ENCODE peak calls at places on chromosome 20, in four cellular contexts. D, X, G and H are unnamed samples.
A peak's percentile ranks its signal among the peaks of the same experiment; 100 is the strongest.

GRCh38 chr20:52684911-52685310 is 287.2 kb upstream of the TSHZ2 start:
- DNase-seq in D (no peak), X (no peak), G (no peak), H (peak; percentile 2)

GRCh38 chr20:46605978-46606816 is 45.1 kb downstream of the SLC13A3 start:
- DNase-seq in D (no peak), X (no peak), G (no peak), H (no peak)

GRCh38 chr20:43917380-43917779 is 2.7 kb downstream of the TOX2 start:
- DNase-seq in D (no peak), X (no peak), G (no peak), H (no peak)

GRCh38 chr20:51163996-51164600 is 141.2 kb upstream of the KCNG1 start:
- DNase-seq in D (no peak), X (no peak), G (no peak), H (no peak)

GRCh38 chr20:49569403-49570115 is 1.6 kb upstream of the PTGIS start:
- DNase-seq in D (no peak), X (no peak), G (peak; percentile 52), H (no peak)

GRCh38 chr20:35871311-35871771 is 83.0 kb downstream of the SCAND1 start:
- DNase-seq in D (no peak), X (no peak), G (peak; percentile 58), H (peak; percentile 45)

GRCh38 chr20:10557685-10558084 is 116.1 kb downstream of the JAG1 start:
- DNase-seq in D (no peak), X (no peak), G (peak; percentile 24), H (no peak)

GRCh38 chr20:35511814-35512420 is 17.5 kb downstream of the C20orf173 start:
- DNase-seq in D (no peak), X (no peak), G (peak; percentile 35), H (peak; percentile 42)

GRCh38 chr20:22770240-22770800 is 185.9 kb upstream of the FOXA2 start:
- DNase-seq in D (no peak), X (no peak), G (no peak), H (no peak)

GRCh38 chr20:59723108-59723500 is 118.8 kb downstream of the PHACTR3 start:
- DNase-seq in D (no peak), X (no peak), G (no peak), H (peak; percentile 7)

GRCh38 chr20:49792006-49792405 is 20.6 kb upstream of the SLC9A8 start:
- DNase-seq in D (no peak), X (no peak), G (no peak), H (no peak)

GRCh38 chr20:10662151-10662550 is 11.6 kb downstream of the JAG1 start:
- DNase-seq in D (no peak), X (no peak), G (no peak), H (no peak)

GRCh38 chr20:49505518-49505917 is 23.1 kb upstream of the KCNB1 start:
- DNase-seq in D (no peak), X (no peak), G (peak; percentile 67), H (peak; percentile 47)

GRCh38 chr20:56808732-56809131 is 179.6 kb downstream of the TFAP2C start:
- DNase-seq in D (no peak), X (no peak), G (no peak), H (no peak)

GRCh38 chr20:47118201-47118600 is 223.6 kb downstream of the EYA2 start:
- DNase-seq in D (no peak), X (no peak), G (no peak), H (no peak)

DNA sequence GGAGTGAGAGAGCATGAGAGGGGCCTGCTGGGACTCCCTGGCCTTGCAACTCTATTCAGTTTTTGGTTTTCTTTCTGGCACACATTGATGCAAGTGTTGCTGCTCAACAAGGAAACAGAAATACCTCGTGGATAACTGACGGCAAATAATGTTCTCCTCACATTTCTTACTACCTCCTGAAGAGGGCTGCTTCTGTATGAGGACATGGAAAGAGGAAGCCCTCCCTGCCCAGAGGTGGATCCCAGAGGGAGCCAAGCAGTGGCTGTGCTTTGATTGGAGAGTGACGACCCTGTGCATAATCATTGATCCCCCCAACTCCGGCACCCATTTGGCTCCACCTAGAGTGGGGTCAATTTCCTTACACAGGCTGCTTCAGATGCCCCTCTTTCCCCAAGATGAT is 34.6 kb upstream of the SCP2D1 start:
- DNase-seq in D (no peak), X (no peak), G (no peak), H (no peak)
- TF ChIP-seq CTCF in D (no peak), X (no peak), G (no peak), H (no peak)

DNA sequence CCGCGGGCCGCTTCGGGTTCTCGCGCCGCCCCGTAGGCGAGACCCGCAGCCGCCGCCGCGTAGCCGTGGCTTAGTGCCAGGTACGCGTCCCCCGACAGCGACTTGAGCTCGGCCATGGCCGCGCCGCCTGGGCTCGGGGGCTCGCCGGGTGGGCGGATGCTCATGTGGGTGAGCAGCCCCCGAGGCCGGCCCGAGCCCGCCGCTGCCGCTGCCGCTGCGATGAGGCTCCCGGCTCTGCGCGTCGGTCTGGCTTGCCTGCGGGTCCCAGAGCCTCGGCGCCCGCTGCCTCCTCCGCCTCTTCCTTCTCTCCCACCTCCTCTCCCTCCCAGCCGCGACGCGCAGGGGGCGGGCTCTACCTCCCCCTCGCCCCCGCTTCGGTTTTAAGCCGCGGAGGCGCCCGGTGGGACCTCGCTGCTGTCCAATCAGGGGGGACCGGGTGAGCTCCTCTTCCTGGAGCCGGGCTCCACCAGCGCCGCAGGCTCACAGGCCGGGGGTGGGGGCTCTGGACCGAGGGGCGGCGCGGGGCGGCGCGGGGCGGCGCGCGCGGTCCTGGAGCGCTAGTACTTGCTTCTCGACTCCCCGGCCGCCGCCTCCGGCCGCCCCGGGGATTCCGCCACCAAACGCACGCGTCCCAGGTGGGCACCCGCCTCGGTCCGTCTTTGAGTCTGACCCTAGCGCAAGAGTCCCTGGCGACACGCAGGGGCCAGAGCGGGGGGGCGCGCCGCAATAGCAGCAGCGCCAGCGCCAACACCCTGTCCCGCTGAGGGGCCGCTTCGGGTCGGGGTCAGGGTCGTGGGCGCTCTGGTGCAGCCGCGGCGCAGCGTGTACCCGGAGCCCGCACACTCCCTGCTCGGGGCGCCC is at the start of gene BHLHE23:
- DNase-seq in D (no peak), X (no peak), G (no peak), H (no peak)
- H3K4me3 ChIP-seq in D (no peak within 1 kb of the TSS), X (peak within 1 kb of the TSS; percentile 26), G (no peak within 1 kb of the TSS), H (no peak within 1 kb of the TSS)

DNA sequence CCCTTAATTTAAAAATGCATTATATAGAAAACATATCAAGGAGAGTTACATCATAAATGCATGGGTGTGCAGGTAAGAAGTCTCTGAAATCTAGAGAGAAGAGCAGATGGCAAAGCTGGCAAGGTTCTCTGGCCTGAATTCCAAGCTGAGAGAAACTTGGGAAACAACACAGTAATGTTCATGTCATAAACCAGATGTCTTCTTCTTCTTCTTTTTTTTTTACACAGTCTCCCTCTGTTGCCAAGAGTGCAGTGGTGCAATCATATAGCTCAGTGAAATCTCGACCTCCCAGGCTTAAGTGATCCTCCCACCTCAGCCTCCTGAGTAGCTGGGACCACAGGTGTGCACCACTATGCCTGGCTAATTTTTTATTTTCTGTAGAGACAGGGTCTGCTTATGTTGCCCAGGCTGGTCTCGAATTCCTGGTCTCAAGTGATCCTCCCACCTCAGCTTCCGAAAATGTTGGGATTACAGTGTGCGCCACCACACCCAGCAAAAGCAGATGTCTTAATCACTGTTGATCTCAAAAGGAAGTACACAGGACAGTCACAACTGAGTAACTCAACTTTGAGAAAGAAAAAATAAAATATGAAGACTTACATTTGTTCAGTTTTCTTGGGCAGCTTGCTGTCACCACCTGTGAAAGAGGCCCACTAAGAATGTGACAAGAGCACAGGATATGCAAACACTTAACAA is 77.3 kb downstream of the DNAAF9 start:
- DNase-seq in D (no peak), X (no peak), G (no peak), H (peak; percentile 88)
- TF ChIP-seq CTCF in D (peak; percentile 32), X (no peak), G (no peak), H (peak; percentile 36)

GRCh38 chr20:37389844-37390275 is 43.9 kb downstream of the SRC start:
- DNase-seq in D (no peak), X (no peak), G (no peak), H (no peak)

GRCh38 chr20:37390503-37390890 is 44.6 kb downstream of the SRC start:
- DNase-seq in D (no peak), X (no peak), G (no peak), H (no peak)

GRCh38 chr20:37389241-37389747 is 43.4 kb downstream of the SRC start:
- DNase-seq in D (no peak), X (no peak), G (no peak), H (no peak)

GRCh38 chr20:37387519-37388269 is 41.8 kb downstream of the SRC start:
- DNase-seq in D (no peak), X (no peak), G (no peak), H (no peak)

GRCh38 chr20:37388831-37389230 is 42.9 kb downstream of the SRC start:
- DNase-seq in D (no peak), X (no peak), G (no peak), H (no peak)
- H3K4me3 ChIP-seq in D (no peak overlapping the region), X (no peak overlapping the region), G (no peak overlapping the region), H (no peak overlapping the region)

DNA sequence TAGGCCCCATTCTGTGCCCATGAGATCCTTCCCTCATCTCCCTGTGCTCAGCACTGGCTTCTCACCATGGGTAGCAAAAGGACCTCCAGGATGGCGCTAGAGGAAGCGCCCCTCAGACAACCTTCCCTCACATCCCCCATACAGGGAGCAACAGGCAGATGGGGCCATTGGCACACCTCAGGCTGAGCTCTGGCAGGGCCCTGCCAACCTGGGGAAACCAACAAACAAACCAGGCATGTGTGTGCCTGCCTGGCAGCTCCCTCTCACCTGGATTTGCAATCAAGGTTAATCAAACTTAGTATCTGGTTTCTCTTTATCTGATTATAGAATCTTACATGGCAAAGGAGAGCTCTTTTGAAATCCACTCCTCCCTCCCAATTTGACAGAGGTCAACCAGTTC is 134.9 kb downstream of the SLC23A2 start:
- DNase-seq in D (no peak), X (no peak), G (no peak), H (no peak)
- TF ChIP-seq CTCF in D (no peak), X (no peak), G (no peak), H (no peak)

GRCh38 chr20:33399924-33400323 is 1.4 kb downstream of the CDK5RAP1 start:
- DNase-seq in D (no peak), X (no peak), G (no peak), H (peak; percentile 47)
- H3K4me3 ChIP-seq in D (peak overlapping the region; percentile 98), X (peak overlapping the region; percentile 99), G (no peak overlapping the region), H (peak overlapping the region; percentile 99)

DNA sequence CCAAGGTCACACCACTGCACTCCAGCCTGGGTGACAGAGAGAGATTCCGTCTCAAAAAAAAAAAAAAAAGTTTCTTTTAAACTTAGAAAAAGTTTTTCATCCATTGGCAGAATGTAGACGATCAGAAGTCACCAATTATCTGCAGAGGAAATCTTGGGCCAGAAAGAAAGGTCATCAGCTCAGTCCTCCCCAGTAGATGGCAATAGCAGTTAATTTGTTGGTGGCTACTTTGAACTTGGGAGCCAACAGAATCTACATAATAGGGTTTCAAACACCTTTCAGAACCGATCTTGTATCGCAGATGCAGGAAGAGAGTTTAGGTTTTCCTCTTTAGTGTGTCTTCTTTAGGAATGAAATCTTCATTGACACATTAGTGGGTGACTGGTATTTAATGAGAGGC is 41.7 kb downstream of the LBP start:
- DNase-seq in D (no peak), X (no peak), G (no peak), H (no peak)
- TF ChIP-seq CTCF in D (no peak), X (no peak), G (no peak), H (peak; percentile 19)

DNA sequence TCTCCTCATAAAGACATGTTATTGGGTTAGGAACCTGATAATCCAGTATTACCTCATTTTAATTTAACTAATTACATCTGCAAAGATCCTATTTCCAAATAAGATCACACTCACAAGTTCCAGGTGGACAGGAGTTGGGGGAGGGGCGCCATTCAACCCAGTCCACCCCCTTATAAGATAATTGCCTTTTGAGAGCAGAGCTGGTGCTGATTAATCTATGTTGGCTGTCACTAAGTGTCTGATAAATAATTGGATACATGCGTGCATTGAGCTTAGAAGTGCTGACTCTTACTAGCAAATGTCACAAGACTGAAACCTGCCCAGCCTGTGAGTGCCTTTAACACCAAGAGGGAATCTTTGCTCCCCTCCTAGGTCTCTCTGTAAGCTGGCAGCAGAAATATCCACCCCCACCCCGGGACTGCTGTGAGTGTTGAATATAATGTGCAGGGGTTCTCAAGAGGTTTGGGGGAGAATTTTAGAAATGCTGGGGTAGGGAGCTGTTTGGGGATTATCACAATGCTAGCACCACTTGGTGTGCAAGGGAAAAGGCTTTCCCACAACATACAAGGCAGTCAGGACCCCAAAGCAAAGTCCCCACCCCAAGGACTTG is 87.6 kb downstream of the ANKRD60 start:
- DNase-seq in D (no peak), X (no peak), G (no peak), H (no peak)
- H3K4me3 ChIP-seq in D (no peak overlapping the region), X (no peak overlapping the region), G (no peak overlapping the region), H (no peak overlapping the region)